ENCODE peak calls at places on chromosome 13, in four cellular contexts. One of them, this sample, is unnamed.
A peak's percentile ranks its signal among the peaks of the same experiment; 100 is the strongest.

GRCh38 chr13:67084066-67084465 is 146.1 kb downstream of the PCDH9 start:
- DNase-seq in HepG2: no peak
- DNase-seq in H1: no peak
- DNase-seq in K562: no peak
- DNase-seq in this sample: no peak

GRCh38 chr13:36696410-36696809 is 22.6 kb downstream of the SERTM1 start:
- DNase-seq in HepG2: no peak
- DNase-seq in H1: no peak
- DNase-seq in K562: no peak
- DNase-seq in this sample: no peak

GRCh38 chr13:60312851-60313505 is 84.0 kb upstream of the TDRD3 start:
- DNase-seq in HepG2: no peak
- DNase-seq in H1: no peak
- DNase-seq in K562: no peak
- DNase-seq in this sample: no peak

GRCh38 chr13:45086484-45086883 is 33.8 kb upstream of the GTF2F2 start:
- DNase-seq in HepG2: no peak
- DNase-seq in H1: no peak
- DNase-seq in K562: no peak
- DNase-seq in this sample: no peak

GRCh38 chr13:34805347-34805746 is 136.7 kb upstream of the NBEA start:
- DNase-seq in HepG2: no peak
- DNase-seq in H1: no peak
- DNase-seq in K562: no peak
- DNase-seq in this sample: no peak

GRCh38 chr13:113162783-113163685 is 4.6 kb downstream of the PROZ start:
- DNase-seq in HepG2: no peak
- DNase-seq in H1: no peak
- DNase-seq in K562: no peak
- DNase-seq in this sample: no peak

GRCh38 chr13:107992542-107992941 is 222.8 kb downstream of the LIG4 start:
- DNase-seq in HepG2: no peak
- DNase-seq in H1: no peak
- DNase-seq in K562: peak; percentile 31
- DNase-seq in this sample: no peak

GRCh38 chr13:31972453-31972852 is 59.1 kb upstream of the FRY start:
- DNase-seq in HepG2: no peak
- DNase-seq in H1: no peak
- DNase-seq in K562: no peak
- DNase-seq in this sample: no peak

GRCh38 chr13:35530147-35530546 is 53.7 kb upstream of the MAB21L1 start:
- DNase-seq in HepG2: no peak
- DNase-seq in H1: no peak
- DNase-seq in K562: no peak
- DNase-seq in this sample: no peak

GRCh38 chr13:107866007-107866665 is 349.2 kb downstream of the LIG4 start:
- DNase-seq in HepG2: no peak
- DNase-seq in H1: peak; percentile 65
- DNase-seq in K562: peak; percentile 59
- DNase-seq in this sample: peak; percentile 47

GRCh38 chr13:34277971-34278370 is 460.0 kb downstream of the RFC3 start:
- DNase-seq in HepG2: no peak
- DNase-seq in H1: no peak
- DNase-seq in K562: no peak
- DNase-seq in this sample: no peak

GRCh38 chr13:113616991-113617749 is 32.6 kb downstream of the TFDP1 start:
- DNase-seq in HepG2: no peak
- DNase-seq in H1: no peak
- DNase-seq in K562: no peak
- DNase-seq in this sample: peak; percentile 41

GRCh38 chr13:108895220-108895704 is 265.9 kb downstream of the MYO16 start:
- DNase-seq in HepG2: peak; percentile 36
- DNase-seq in H1: no peak
- DNase-seq in K562: no peak
- DNase-seq in this sample: no peak

GRCh38 chr13:112096959-112097358 is 30.0 kb downstream of the SOX1 start:
- DNase-seq in HepG2: no peak
- DNase-seq in H1: no peak
- DNase-seq in K562: no peak
- DNase-seq in this sample: no peak

GRCh38 chr13:105139380-105140285 is 1395.8 kb downstream of the EFNB2 start:
- DNase-seq in HepG2: peak; percentile 13
- DNase-seq in H1: no peak
- DNase-seq in K562: no peak
- DNase-seq in this sample: peak; percentile 11

GRCh38 chr13:113219311-113219940 is 10.0 kb downstream of the CUL4A start:
- DNase-seq in HepG2: no peak
- DNase-seq in H1: no peak
- DNase-seq in K562: peak; percentile 44
- DNase-seq in this sample: no peak

GRCh38 chr13:104011505-104012270 is 945.5 kb upstream of the SLC10A2 start:
- DNase-seq in HepG2: no peak
- DNase-seq in H1: no peak
- DNase-seq in K562: no peak
- DNase-seq in this sample: no peak

GRCh38 chr13:20137875-20138274 is 23.0 kb downstream of the GJA3 start:
- DNase-seq in HepG2: no peak
- DNase-seq in H1: no peak
- DNase-seq in K562: no peak
- DNase-seq in this sample: no peak
- TF ChIP-seq JUN in HepG2: no peak
- TF ChIP-seq JUN in H1: no peak
- TF ChIP-seq JUN in K562: no peak
- TF ChIP-seq JUN in this sample: no peak

GRCh38 chr13:30835442-30835841 is 70.6 kb upstream of the MEDAG start:
- DNase-seq in HepG2: no peak
- DNase-seq in H1: no peak
- DNase-seq in K562: no peak
- DNase-seq in this sample: no peak
- TF ChIP-seq SP1 in HepG2: no peak
- TF ChIP-seq SP1 in H1: no peak
- TF ChIP-seq SP1 in K562: no peak
- TF ChIP-seq SP1 in this sample: no peak

DNA sequence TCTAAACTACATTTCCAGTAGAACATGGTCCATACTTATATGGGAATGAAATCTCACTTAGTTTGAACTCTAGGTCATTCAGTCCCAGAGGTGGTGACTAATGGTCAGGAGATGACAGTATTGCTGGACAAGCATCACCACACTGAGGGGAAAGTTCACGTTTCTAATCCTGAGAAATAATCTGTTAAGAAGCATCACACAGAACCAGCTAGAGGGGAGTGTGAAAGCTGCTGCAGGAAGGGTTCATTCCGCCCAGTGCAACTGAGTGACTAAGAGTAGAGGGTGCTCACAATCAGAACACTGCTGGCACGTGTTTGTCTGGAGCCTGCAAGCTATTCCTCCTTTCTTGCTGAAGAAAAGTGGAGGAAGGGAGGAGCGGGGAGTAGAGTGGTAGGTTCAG is 2.7 kb downstream of the COL4A1 start:
- DNase-seq in HepG2: no peak
- DNase-seq in H1: no peak
- DNase-seq in K562: no peak
- DNase-seq in this sample: no peak
- TF ChIP-seq JUN in HepG2: no peak
- TF ChIP-seq JUN in H1: no peak
- TF ChIP-seq JUN in K562: no peak
- TF ChIP-seq JUN in this sample: no peak

DNA sequence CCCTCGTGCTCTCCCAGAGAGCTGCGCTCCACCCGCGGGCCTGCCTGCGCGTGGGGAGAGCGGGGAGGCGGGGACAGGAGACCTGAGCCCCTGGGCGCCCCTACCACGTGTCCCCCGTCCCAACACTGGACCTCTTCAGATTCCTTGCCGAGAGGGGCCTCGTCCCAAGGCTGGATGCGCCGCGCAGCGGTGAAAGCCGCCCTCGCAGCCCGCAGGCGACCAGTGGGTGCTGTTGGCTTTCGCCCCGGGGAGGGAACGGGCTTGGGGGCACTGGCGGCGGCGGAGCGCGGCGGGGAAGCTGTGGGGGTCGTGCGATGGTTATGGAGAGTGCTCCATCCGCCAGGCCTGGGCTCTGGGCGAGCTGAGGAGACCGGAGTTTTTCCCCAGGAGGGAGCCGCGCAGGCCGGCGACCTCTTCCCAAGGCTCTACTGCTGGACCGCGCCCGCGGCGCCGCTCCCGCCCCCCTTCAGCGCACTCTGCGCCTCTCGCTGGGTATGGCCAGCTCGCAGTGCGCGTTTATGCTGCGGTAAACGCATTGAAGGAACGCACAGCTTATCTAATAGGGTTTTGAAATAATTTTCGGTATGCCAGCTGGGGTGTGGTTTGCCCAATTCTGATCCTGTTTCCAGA is 17.2 kb upstream of the RNF17 start:
- DNase-seq in HepG2: no peak
- DNase-seq in H1: peak; percentile 85
- DNase-seq in K562: no peak
- DNase-seq in this sample: peak; percentile 63
- TF ChIP-seq SP1 in HepG2: no peak
- TF ChIP-seq SP1 in H1: no peak
- TF ChIP-seq SP1 in K562: no peak
- TF ChIP-seq SP1 in this sample: no peak

GRCh38 chr13:73092831-73093230 is 34.0 kb downstream of the KLF5 start:
- DNase-seq in HepG2: peak; percentile 16
- DNase-seq in H1: no peak
- DNase-seq in K562: no peak
- DNase-seq in this sample: no peak
- TF ChIP-seq JUN in HepG2: no peak
- TF ChIP-seq JUN in H1: no peak
- TF ChIP-seq JUN in K562: no peak
- TF ChIP-seq JUN in this sample: no peak

DNA sequence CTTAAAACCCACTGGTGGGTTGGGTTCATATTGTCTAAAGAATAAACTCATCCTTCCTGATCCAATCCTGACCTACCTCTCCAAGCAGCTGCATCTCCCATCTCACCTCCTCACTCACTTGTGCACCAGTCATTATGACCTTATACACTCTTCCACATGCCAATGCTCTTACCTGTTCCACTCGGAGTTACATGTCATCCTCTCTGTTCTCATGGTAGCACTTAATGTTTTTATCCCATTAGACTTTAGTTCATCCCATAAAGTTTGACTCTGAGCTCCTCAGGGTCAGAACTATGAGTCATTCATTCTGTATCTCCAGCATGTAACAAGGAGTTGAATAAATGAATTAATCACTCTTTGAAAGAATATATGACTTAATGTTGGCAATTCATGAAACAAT is 330.2 kb downstream of the KLF12 start:
- DNase-seq in HepG2: no peak
- DNase-seq in H1: no peak
- DNase-seq in K562: no peak
- DNase-seq in this sample: no peak
- TF ChIP-seq SP1 in HepG2: no peak
- TF ChIP-seq SP1 in H1: no peak
- TF ChIP-seq SP1 in K562: no peak
- TF ChIP-seq SP1 in this sample: no peak

GRCh38 chr13:95188128-95188527 is 113.1 kb downstream of the ABCC4 start:
- DNase-seq in HepG2: no peak
- DNase-seq in H1: no peak
- DNase-seq in K562: no peak
- DNase-seq in this sample: no peak
- TF ChIP-seq JUN in HepG2: no peak
- TF ChIP-seq JUN in H1: no peak
- TF ChIP-seq JUN in K562: no peak
- TF ChIP-seq JUN in this sample: no peak

This sample was measured in WTC11.